ENCODE peak calls at places on chromosomes 4 and X, in seven cellular contexts. N is uterus, W is HCT116, J is ovary, A is IMR-90, M is upper lobe of left lung, E is gastrocnemius medialis. U is an unnamed sample.

GRCh38 chr4:1532549-1533395 is 126.5 kb upstream of the NKX1-1 start:
- DNase-seq in N (no peak), E (no peak), A (no peak), J (no peak), M (no peak), W (no peak), U (no peak)

GRCh38 chrX:45621356-45622041 is 420.8 kb upstream of the DIPK2B start:
- DNase-seq in J (no peak), E (no peak), W (no peak), A (peak; percentile 80), M (no peak), N (no peak), U (no peak)

GRCh38 chr4:100493756-100494155 is 24.1 kb downstream of the EMCN start:
- DNase-seq in E (no peak), J (no peak), A (peak; percentile 26), N (no peak), M (no peak), W (no peak), U (no peak)

GRCh38 chr4:20297800-20298199 is 46.1 kb downstream of the SLIT2 start:
- DNase-seq in W (no peak), A (no peak), J (no peak), E (no peak), N (no peak), M (no peak), U (no peak)

GRCh38 chr4:38386654-38387188 is 277.3 kb upstream of the KLF3 start:
- DNase-seq in N (no peak), E (no peak), W (no peak), A (no peak), J (no peak), M (peak; percentile 31), U (no peak)

GRCh38 chr4:25503779-25504178 is 126.7 kb downstream of the ANAPC4 start:
- DNase-seq in N (no peak), J (no peak), A (no peak), E (no peak), W (no peak), M (no peak), U (no peak)

GRCh38 chr4:104591505-104591904 is 96.8 kb upstream of the CXXC4 start:
- DNase-seq in E (no peak), A (no peak), J (peak; percentile 34), N (no peak), M (no peak), W (no peak), U (no peak)

GRCh38 chrX:40090961-40091360 is 6.8 kb downstream of the BCOR start:
- DNase-seq in A (no peak), M (no peak), E (no peak), W (no peak), J (no peak), N (no peak), U (no peak)

GRCh38 chr4:124947622-124948265 is 235.2 kb upstream of the ANKRD50 start:
- DNase-seq in N (no peak), J (no peak), E (no peak), A (no peak), W (no peak), M (no peak), U (no peak)

GRCh38 chr4:125891597-125892258 is 577.0 kb downstream of the FAT4 start:
- DNase-seq in J (no peak), M (no peak), W (no peak), N (no peak), A (peak; percentile 98), E (no peak), U (no peak)

GRCh38 chrX:40097492-40098263 is at the start of gene BCOR:
- DNase-seq in W (no peak), M (peak; percentile 73), N (peak; percentile 72), A (peak; percentile 58), E (peak; percentile 71), J (peak; percentile 81), U (no peak)

GRCh38 chr4:26269038-26269437 is 51.8 kb upstream of the RBPJ start:
- DNase-seq in A (no peak), E (no peak), M (no peak), J (no peak), W (no peak), N (no peak), U (no peak)

GRCh38 chr4:5982156-5982973 is 35.9 kb downstream of the C4orf50 start:
- DNase-seq in A (no peak), E (no peak), W (no peak), N (no peak), J (no peak), M (no peak), U (no peak)

GRCh38 chr4:53527930-53528329 is 63.4 kb downstream of the LNX1 start:
- DNase-seq in W (no peak), M (no peak), J (no peak), E (no peak), N (no peak), A (no peak), U (no peak)
- TF ChIP-seq POLR2A in W (no peak), M (no peak), J (no peak), E (no peak), N (no peak), A (no peak), U (no peak)

DNA sequence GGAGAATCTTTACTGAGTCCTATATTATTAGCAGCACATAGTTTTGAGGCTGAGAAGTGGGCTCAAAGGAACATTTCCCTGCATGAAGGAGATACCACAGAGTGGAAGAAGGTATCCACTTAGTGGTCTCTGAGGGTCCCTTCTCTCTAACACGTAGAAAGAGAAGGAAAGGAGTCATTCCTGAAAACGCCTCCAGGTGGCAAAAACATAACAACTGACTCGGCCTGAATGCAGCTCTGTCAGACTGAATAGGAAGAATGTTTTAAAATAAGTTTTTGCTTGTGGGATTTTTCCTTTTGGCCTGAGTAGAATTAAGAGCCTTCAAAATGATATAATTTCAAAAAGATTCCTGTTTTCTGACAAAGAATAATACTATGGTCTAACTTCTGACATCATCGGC is 23.3 kb downstream of the RPGR start:
- DNase-seq in W (no peak), E (no peak), N (no peak), A (peak; percentile 7), M (no peak), J (no peak), U (no peak)
- TF ChIP-seq CTCF in W (peak; percentile 41), E (peak; percentile 17), N (no peak), A (peak; percentile 28), M (no peak), J (no peak), U (no peak)

GRCh38 chr4:173262363-173262762 is 71.8 kb downstream of the HMGB2 start:
- DNase-seq in N (no peak), J (no peak), A (no peak), W (no peak), E (no peak), M (no peak), U (no peak)
- H3K4me1 ChIP-seq in N (no peaks in the 10 kb centered on the region), J (peaks cover 7% of the 10 kb centered on the region), A (peaks cover 4% of the 10 kb centered on the region), W (no peaks in the 10 kb centered on the region), E (no peaks in the 10 kb centered on the region), M (peaks cover 6% of the 10 kb centered on the region), U (peaks cover 8% of the 10 kb centered on the region)

GRCh38 chr4:81471361-81472248 is at the start of gene RASGEF1B:
- DNase-seq in A (peak; percentile 62), N (peak; percentile 84), E (peak; percentile 77), W (no peak), J (peak; percentile 87), M (peak; percentile 95), U (peak; percentile 93)
- TF ChIP-seq POLR2A in A (no peak), N (peak; percentile 58), E (peak; percentile 89), W (no peak), J (peak; percentile 56), M (peak; percentile 24), U (peak; percentile 83)

GRCh38 chrX:81489987-81490386 is 288.1 kb downstream of the SH3BGRL start:
- DNase-seq in M (no peak), A (no peak), N (no peak), J (no peak), W (no peak), E (no peak), U (no peak)
- TF ChIP-seq CTCF in M (no peak), A (peak; percentile 19), N (no peak), J (no peak), W (no peak), E (no peak), U (no peak)

DNA sequence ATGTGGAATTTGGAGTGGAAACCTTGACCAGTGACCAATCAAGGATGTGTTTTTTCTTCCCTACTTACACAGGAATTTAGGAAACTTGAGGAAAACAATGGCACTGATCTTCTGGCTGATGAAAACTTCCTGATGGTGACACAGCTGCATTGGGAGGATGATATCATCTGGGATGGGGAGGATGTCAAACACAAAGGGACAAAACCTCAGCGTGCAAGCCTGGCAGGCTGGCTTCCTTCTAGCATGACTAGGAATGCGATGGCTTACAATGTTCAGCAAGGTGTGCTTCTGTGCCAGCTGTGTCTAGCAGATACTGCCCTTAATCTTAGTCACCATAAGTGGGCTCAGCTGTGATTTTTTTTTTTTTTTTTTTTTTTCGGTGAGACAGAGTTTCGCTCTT is 12.6 kb downstream of the TAF1 start:
- DNase-seq in W (no peak), N (no peak), J (no peak), M (no peak), A (no peak), E (no peak), U (no peak)
- H3K4me1 ChIP-seq in W (no peaks in the 10 kb centered on the region), N (no peaks in the 10 kb centered on the region), J (no peaks in the 10 kb centered on the region), M (no peaks in the 10 kb centered on the region), A (no peaks in the 10 kb centered on the region), E (no peaks in the 10 kb centered on the region), U (no peaks in the 10 kb centered on the region)

GRCh38 chrX:74318672-74319071 is 14.7 kb downstream of the ZCCHC13 start:
- DNase-seq in N (no peak), A (no peak), W (no peak), M (no peak), E (no peak), J (no peak), U (no peak)

GRCh38 chrX:74325130-74326059 is 21.4 kb downstream of the ZCCHC13 start:
- DNase-seq in E (no peak), M (no peak), J (no peak), N (no peak), W (no peak), A (no peak), U (no peak)

DNA sequence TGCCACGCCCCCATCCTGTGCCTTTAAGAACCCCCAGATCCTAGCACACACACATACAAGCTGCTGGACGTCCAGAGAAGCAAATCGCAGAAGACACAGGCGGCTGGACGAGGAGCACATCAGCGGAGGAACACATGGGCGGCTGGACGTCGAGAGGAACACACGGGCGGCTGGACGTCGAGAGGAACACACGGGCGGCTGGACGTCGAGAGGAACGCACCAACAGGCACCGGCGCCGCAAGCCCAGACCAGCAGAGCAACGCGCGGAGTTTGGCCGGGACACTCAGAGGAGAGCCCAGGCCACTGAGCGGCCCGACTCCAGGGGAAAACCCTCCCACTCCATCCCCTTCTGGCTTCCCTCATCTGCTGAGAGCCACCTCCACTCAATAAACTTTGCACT is 17.2 kb downstream of the ZCCHC13 start:
- DNase-seq in M (no peak), J (no peak), A (no peak), E (no peak), W (no peak), N (no peak), U (no peak)
- TF ChIP-seq POLR2A in M (no peak), J (no peak), A (no peak), E (no peak), W (no peak), N (no peak), U (no peak)

U was measured in suprapubic skin.